ENCODE peak calls at places on chromosomes 2 and 18, in six cellular contexts. One of them, this sample, is unnamed.

GRCh38 chr2:44544991-44545390 is 183.2 kb downstream of the CAMKMT start:
- DNase-seq in endothelial cell of umbilical vein: no peak
- DNase-seq in HepG2: no peak
- DNase-seq in A549: no peak
- DNase-seq in K562: no peak
- DNase-seq in GM12878: no peak
- DNase-seq in this sample: no peak

GRCh38 chr2:220572385-220572784 is 945.0 kb downstream of the SLC4A3 start:
- DNase-seq in A549: no peak
- DNase-seq in K562: no peak
- DNase-seq in GM12878: no peak
- DNase-seq in endothelial cell of umbilical vein: no peak
- DNase-seq in HepG2: no peak
- DNase-seq in this sample: no peak

GRCh38 chr2:84880645-84881521 is at the start of gene TRABD2A:
- DNase-seq in HepG2: no peak
- DNase-seq in endothelial cell of umbilical vein: no peak
- DNase-seq in GM12878: no peak
- DNase-seq in K562: peak
- DNase-seq in A549: peak
- DNase-seq in this sample: peak

GRCh38 chr2:99480390-99480789 is 9.4 kb downstream of the REV1 start:
- DNase-seq in endothelial cell of umbilical vein: no peak
- DNase-seq in GM12878: no peak
- DNase-seq in K562: no peak
- DNase-seq in A549: no peak
- DNase-seq in HepG2: no peak
- DNase-seq in this sample: no peak

GRCh38 chr18:52426041-52426440 is 86.0 kb downstream of the DCC start:
- DNase-seq in endothelial cell of umbilical vein: no peak
- DNase-seq in K562: no peak
- DNase-seq in GM12878: no peak
- DNase-seq in HepG2: no peak
- DNase-seq in A549: no peak
- DNase-seq in this sample: no peak

GRCh38 chr2:101124684-101125366 is 26.4 kb downstream of the TBC1D8 start:
- DNase-seq in HepG2: peak
- DNase-seq in K562: no peak
- DNase-seq in GM12878: no peak
- DNase-seq in A549: peak
- DNase-seq in endothelial cell of umbilical vein: peak
- DNase-seq in this sample: peak

GRCh38 chr2:47050762-47051161 is 104.3 kb downstream of the STPG4 start:
- DNase-seq in K562: no peak
- DNase-seq in GM12878: no peak
- DNase-seq in HepG2: no peak
- DNase-seq in endothelial cell of umbilical vein: no peak
- DNase-seq in A549: no peak
- DNase-seq in this sample: no peak

GRCh38 chr2:116450990-116451389 is 1363.5 kb upstream of the DDX18 start:
- DNase-seq in K562: no peak
- DNase-seq in GM12878: no peak
- DNase-seq in A549: no peak
- DNase-seq in HepG2: no peak
- DNase-seq in endothelial cell of umbilical vein: no peak
- DNase-seq in this sample: no peak

GRCh38 chr18:79823120-79823519 is 25.4 kb downstream of the KCNG2 start:
- DNase-seq in GM12878: no peak
- DNase-seq in A549: no peak
- DNase-seq in endothelial cell of umbilical vein: no peak
- DNase-seq in K562: no peak
- DNase-seq in HepG2: peak
- DNase-seq in this sample: peak

GRCh38 chr2:222193328-222194008 is 105.3 kb downstream of the PAX3 start:
- DNase-seq in K562: no peak
- DNase-seq in HepG2: no peak
- DNase-seq in A549: no peak
- DNase-seq in endothelial cell of umbilical vein: no peak
- DNase-seq in GM12878: no peak
- DNase-seq in this sample: peak

GRCh38 chr2:180478883-180479282 is 471.8 kb upstream of the CWC22 start:
- DNase-seq in A549: no peak
- DNase-seq in GM12878: no peak
- DNase-seq in HepG2: no peak
- DNase-seq in K562: no peak
- DNase-seq in endothelial cell of umbilical vein: no peak
- DNase-seq in this sample: no peak

GRCh38 chr2:33598472-33599174 is 476 bp downstream of the FAM98A start:
- DNase-seq in endothelial cell of umbilical vein: peak
- DNase-seq in A549: peak
- DNase-seq in GM12878: peak
- DNase-seq in HepG2: peak
- DNase-seq in K562: peak
- DNase-seq in this sample: peak

GRCh38 chr2:20543579-20543887 is 96.7 kb downstream of the RHOB start:
- DNase-seq in K562: no peak
- DNase-seq in HepG2: no peak
- DNase-seq in endothelial cell of umbilical vein: no peak
- DNase-seq in A549: no peak
- DNase-seq in GM12878: no peak
- DNase-seq in this sample: no peak

GRCh38 chr2:58925676-58926081 is 684.6 kb upstream of the FANCL start:
- DNase-seq in GM12878: no peak
- DNase-seq in K562: no peak
- DNase-seq in HepG2: no peak
- DNase-seq in endothelial cell of umbilical vein: no peak
- DNase-seq in A549: no peak
- DNase-seq in this sample: no peak

GRCh38 chr2:134041877-134042276 is 212.0 kb upstream of the MGAT5 start:
- DNase-seq in K562: no peak
- DNase-seq in A549: no peak
- DNase-seq in HepG2: no peak
- DNase-seq in endothelial cell of umbilical vein: no peak
- DNase-seq in GM12878: no peak
- DNase-seq in this sample: no peak

GRCh38 chr18:55579888-55580287 is 8.1 kb downstream of the TCF4 start:
- DNase-seq in HepG2: no peak
- DNase-seq in A549: no peak
- DNase-seq in GM12878: no peak
- DNase-seq in endothelial cell of umbilical vein: no peak
- DNase-seq in K562: no peak
- DNase-seq in this sample: no peak

GRCh38 chr2:79855264-79856006 is 342.6 kb downstream of the CTNNA2 start:
- DNase-seq in endothelial cell of umbilical vein: no peak
- DNase-seq in HepG2: no peak
- DNase-seq in A549: peak
- DNase-seq in K562: no peak
- DNase-seq in GM12878: no peak
- DNase-seq in this sample: no peak

GRCh38 chr2:47534179-47534919 is 131.4 kb downstream of the MSH2 start:
- DNase-seq in K562: peak
- DNase-seq in endothelial cell of umbilical vein: peak
- DNase-seq in A549: peak
- DNase-seq in HepG2: no peak
- DNase-seq in GM12878: no peak
- DNase-seq in this sample: peak

GRCh38 chr18:27685807-27686412 is 491.0 kb downstream of the CDH2 start:
- DNase-seq in HepG2: peak
- DNase-seq in GM12878: no peak
- DNase-seq in endothelial cell of umbilical vein: peak
- DNase-seq in K562: no peak
- DNase-seq in A549: peak
- DNase-seq in this sample: peak

GRCh38 chr18:23682045-23682444 is 7.2 kb upstream of the LAMA3 start:
- DNase-seq in A549: no peak
- DNase-seq in HepG2: no peak
- DNase-seq in endothelial cell of umbilical vein: no peak
- DNase-seq in GM12878: no peak
- DNase-seq in K562: no peak
- DNase-seq in this sample: no peak

GRCh38 chr18:63447066-63447465 is 24.8 kb upstream of the VPS4B start:
- DNase-seq in endothelial cell of umbilical vein: no peak
- DNase-seq in K562: no peak
- DNase-seq in HepG2: no peak
- DNase-seq in A549: no peak
- DNase-seq in GM12878: no peak
- DNase-seq in this sample: no peak

GRCh38 chr18:2991241-2991640 is 21.7 kb downstream of the LPIN2 start:
- DNase-seq in A549: no peak
- DNase-seq in K562: no peak
- DNase-seq in GM12878: no peak
- DNase-seq in endothelial cell of umbilical vein: no peak
- DNase-seq in HepG2: no peak
- DNase-seq in this sample: no peak

GRCh38 chr2:77404189-77404588 is 118.0 kb downstream of the LRRTM4 start:
- DNase-seq in HepG2: no peak
- DNase-seq in K562: no peak
- DNase-seq in GM12878: no peak
- DNase-seq in A549: no peak
- DNase-seq in endothelial cell of umbilical vein: no peak
- DNase-seq in this sample: no peak

GRCh38 chr2:109527846-109528705 is 85.7 kb downstream of the SEPTIN10 start:
- DNase-seq in HepG2: peak
- DNase-seq in A549: no peak
- DNase-seq in GM12878: no peak
- DNase-seq in K562: no peak
- DNase-seq in endothelial cell of umbilical vein: no peak
- DNase-seq in this sample: no peak

GRCh38 chr2:230382108-230382507 is 33.9 kb upstream of the SP100 start:
- DNase-seq in GM12878: no peak
- DNase-seq in HepG2: no peak
- DNase-seq in endothelial cell of umbilical vein: no peak
- DNase-seq in K562: no peak
- DNase-seq in A549: no peak
- DNase-seq in this sample: no peak

DNA sequence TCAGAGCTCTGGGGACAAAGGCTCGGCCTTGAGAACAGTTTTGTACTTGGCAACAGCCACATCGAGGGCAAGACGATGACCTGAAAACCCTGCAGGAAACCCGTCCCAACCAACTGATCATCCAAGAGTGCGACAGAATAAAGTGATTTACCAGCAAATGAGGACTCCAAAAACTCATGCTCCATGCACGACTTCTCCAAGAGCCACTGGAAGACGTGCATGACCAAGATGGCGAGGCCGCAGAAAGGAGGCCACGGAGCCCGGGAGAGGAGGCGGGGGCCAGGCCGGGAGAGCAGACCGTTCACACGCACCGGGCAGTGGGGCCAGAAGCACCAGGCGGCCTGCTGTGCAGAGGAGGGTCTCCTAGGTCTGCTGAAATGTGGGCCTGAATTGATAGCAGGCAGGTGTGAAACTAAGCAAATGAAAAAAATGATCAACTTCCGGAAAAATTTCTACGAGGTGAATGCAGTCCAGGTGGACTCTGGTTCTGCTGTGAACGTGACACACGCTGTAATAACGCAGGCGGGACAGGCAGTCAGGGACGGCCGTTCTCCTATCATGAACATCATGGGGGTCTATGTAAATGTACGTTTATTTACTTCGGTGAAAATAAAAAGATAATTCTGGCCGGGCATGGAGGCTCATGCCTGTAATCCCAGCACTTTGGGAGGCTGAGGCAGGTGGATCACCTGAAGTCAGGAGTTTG is 252.2 kb downstream of the HDAC4 start:
- DNase-seq in endothelial cell of umbilical vein: no peak
- DNase-seq in GM12878: no peak
- DNase-seq in A549: no peak
- DNase-seq in HepG2: no peak
- DNase-seq in K562: no peak
- DNase-seq in this sample: no peak
- TF ChIP-seq MYC in endothelial cell of umbilical vein: no peak
- TF ChIP-seq MYC in GM12878: no peak
- TF ChIP-seq MYC in A549: no peak
- TF ChIP-seq MYC in HepG2: no peak
- TF ChIP-seq MYC in K562: no peak
- TF ChIP-seq MYC in this sample: no peak

GRCh38 chr2:105518897-105519296 is 120.0 kb upstream of the FHL2 start:
- DNase-seq in endothelial cell of umbilical vein: no peak
- DNase-seq in GM12878: no peak
- DNase-seq in K562: peak
- DNase-seq in HepG2: peak
- DNase-seq in A549: peak
- DNase-seq in this sample: peak
- TF ChIP-seq CTCF in endothelial cell of umbilical vein: no peak
- TF ChIP-seq CTCF in GM12878: no peak
- TF ChIP-seq CTCF in K562: peak
- TF ChIP-seq CTCF in HepG2: peak
- TF ChIP-seq CTCF in A549: no peak
- TF ChIP-seq CTCF in this sample: no peak

GRCh38 chr18:32209685-32210445 is 20.0 kb downstream of the MEP1B start:
- DNase-seq in HepG2: no peak
- DNase-seq in K562: no peak
- DNase-seq in A549: no peak
- DNase-seq in endothelial cell of umbilical vein: no peak
- DNase-seq in GM12878: no peak
- DNase-seq in this sample: no peak

GRCh38 chr18:32213693-32214092 is 23.9 kb downstream of the MEP1B start:
- DNase-seq in endothelial cell of umbilical vein: no peak
- DNase-seq in HepG2: peak
- DNase-seq in A549: no peak
- DNase-seq in K562: no peak
- DNase-seq in GM12878: no peak
- DNase-seq in this sample: no peak

GRCh38 chr18:32208012-32208411 is 18.2 kb downstream of the MEP1B start:
- DNase-seq in A549: no peak
- DNase-seq in HepG2: peak
- DNase-seq in endothelial cell of umbilical vein: no peak
- DNase-seq in GM12878: no peak
- DNase-seq in K562: no peak
- DNase-seq in this sample: no peak
- TF ChIP-seq POLR2A in A549: no peak
- TF ChIP-seq POLR2A in HepG2: no peak
- TF ChIP-seq POLR2A in endothelial cell of umbilical vein: no peak
- TF ChIP-seq POLR2A in GM12878: no peak
- TF ChIP-seq POLR2A in K562: no peak
- TF ChIP-seq POLR2A in this sample: no peak

DNA sequence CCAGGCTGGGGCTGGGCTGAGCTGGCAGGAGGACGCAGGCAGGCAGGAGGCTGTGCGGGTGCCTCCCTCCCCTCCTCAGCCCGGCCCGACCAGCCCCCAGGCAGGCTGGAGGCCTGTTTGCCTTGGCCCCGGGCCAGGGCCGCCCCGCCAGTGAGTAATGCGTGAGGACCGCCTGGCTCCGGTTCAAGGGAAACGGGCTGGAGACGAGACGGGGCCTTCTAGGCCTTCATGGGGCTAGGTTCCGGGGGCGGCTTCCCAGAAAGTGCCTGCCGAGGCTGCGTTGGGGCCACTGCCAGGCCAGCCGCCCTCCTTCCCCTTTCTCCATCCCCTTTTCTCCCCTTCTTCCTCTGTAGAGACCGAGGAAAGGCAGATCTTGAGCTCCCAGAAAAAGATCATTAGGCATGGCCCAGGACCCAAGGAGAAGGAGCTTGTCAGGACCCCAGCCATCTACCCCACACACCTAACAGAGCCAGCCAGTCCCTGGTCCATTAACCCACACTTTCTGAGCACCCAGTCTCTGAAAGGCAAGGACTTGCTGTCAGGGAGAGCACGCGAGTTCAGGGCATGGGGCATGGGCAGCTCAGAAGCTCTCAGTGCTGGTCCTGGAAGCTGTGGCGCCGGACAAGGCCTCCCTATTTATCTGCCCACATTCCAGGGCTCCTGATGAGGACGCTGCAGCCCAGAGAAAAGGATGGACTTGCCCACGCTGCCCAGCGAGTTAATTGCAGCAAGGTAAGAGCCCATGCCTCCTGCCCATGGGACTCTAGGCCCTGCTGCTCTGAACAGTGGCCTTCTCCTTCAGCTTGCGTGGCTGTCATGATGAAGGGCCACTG is 48.5 kb downstream of the SMAD7 start:
- DNase-seq in HepG2: peak
- DNase-seq in A549: peak
- DNase-seq in K562: peak
- DNase-seq in GM12878: no peak
- DNase-seq in endothelial cell of umbilical vein: peak
- DNase-seq in this sample: no peak
- TF ChIP-seq MYC in HepG2: peak
- TF ChIP-seq MYC in A549: no peak
- TF ChIP-seq MYC in K562: no peak
- TF ChIP-seq MYC in GM12878: no peak
- TF ChIP-seq MYC in endothelial cell of umbilical vein: no peak
- TF ChIP-seq MYC in this sample: no peak

This sample was measured in NB4.